ENCODE peak calls at places on chromosomes 1 and 21, in seven cellular contexts. U is hepatocyte; S is dorsolateral prefrontal cortex; M is cardiac fibroblast; E is substantia nigra; A is activated naive CD4-positive, alpha-beta T cell; G is GM03348. Z is an unnamed sample.
A peak's percentile ranks its signal among the peaks of the same experiment; 100 is the strongest.

GRCh38 chr1:60989745-60990718 is 92.3 kb upstream of the NFIA start:
- DNase-seq in U (peak; percentile 47), S (no peak), M (peak; percentile 91), E (no peak), A (no peak), G (peak; percentile 84), Z (no peak)

GRCh38 chr1:227886503-227886961 is 61.2 kb downstream of the WNT9A start:
- DNase-seq in U (peak; percentile 68), S (peak; percentile 17), M (no peak), E (no peak), A (no peak), G (peak; percentile 10), Z (no peak)

GRCh38 chr1:22031214-22031962 is 21.1 kb upstream of the CDC42 start:
- DNase-seq in U (peak; percentile 64), S (no peak), M (peak; percentile 50), E (no peak), A (peak; percentile 41), G (no peak), Z (no peak)

GRCh38 chr1:31335007-31335406 is 37.9 kb downstream of the FABP3 start:
- DNase-seq in U (peak; percentile 44), S (no peak), M (peak; percentile 68), E (no peak), A (no peak), G (peak; percentile 57), Z (peak; percentile 45)

GRCh38 chr1:25550683-25551310 is 7.4 kb downstream of the LDLRAP1 start:
- DNase-seq in U (no peak), S (no peak), M (peak; percentile 83), E (no peak), A (no peak), G (no peak), Z (no peak)

GRCh38 chr21:41706263-41706639 is 60.6 kb downstream of the RIPK4 start:
- DNase-seq in U (no peak), S (no peak), M (no peak), E (no peak), A (no peak), G (no peak), Z (no peak)

GRCh38 chr1:18644013-18644399 is 13.4 kb downstream of the PAX7 start:
- DNase-seq in U (no peak), S (no peak), M (no peak), E (no peak), A (no peak), G (no peak), Z (no peak)

GRCh38 chr1:52636701-52637695 is 4.0 kb downstream of the SHISAL2A start:
- DNase-seq in U (no peak), S (no peak), M (no peak), E (no peak), A (peak; percentile 44), G (no peak), Z (peak; percentile 79)

GRCh38 chr1:15849775-15850449 is 2.4 kb downstream of the SPEN start:
- DNase-seq in U (peak; percentile 79), S (no peak), M (peak; percentile 49), E (no peak), A (no peak), G (peak; percentile 36), Z (no peak)

GRCh38 chr21:32336711-32337110 is 38.1 kb downstream of the MRAP start:
- DNase-seq in U (no peak), S (no peak), M (peak; percentile 10), E (no peak), A (no peak), G (peak; percentile 32), Z (no peak)

GRCh38 chr21:34274001-34274400 is 89.8 kb upstream of the KCNE2 start:
- DNase-seq in U (no peak), S (no peak), M (peak; percentile 63), E (no peak), A (no peak), G (peak; percentile 36), Z (no peak)

GRCh38 chr1:72284398-72285073 is 2.2 kb upstream of the NEGR1 start:
- DNase-seq in U (peak; percentile 56), S (peak; percentile 32), M (peak; percentile 77), E (no peak), A (no peak), G (peak; percentile 55), Z (no peak)

GRCh38 chr1:176058686-176059085 is 148.4 kb downstream of the COP1 start:
- DNase-seq in U (peak; percentile 57), S (no peak), M (no peak), E (no peak), A (no peak), G (no peak), Z (no peak)

GRCh38 chr1:234315588-234315987 is 57.7 kb upstream of the COA6 start:
- DNase-seq in U (no peak), S (no peak), M (no peak), E (no peak), A (no peak), G (no peak), Z (no peak)

GRCh38 chr1:198598796-198599321 is 40.0 kb upstream of the PTPRC start:
- DNase-seq in U (no peak), S (no peak), M (no peak), E (no peak), A (no peak), G (no peak), Z (peak; percentile 69)

GRCh38 chr1:7650801-7651200 is 120.3 kb upstream of the VAMP3 start:
- DNase-seq in U (peak; percentile 73), S (no peak), M (no peak), E (no peak), A (no peak), G (no peak), Z (no peak)

GRCh38 chr1:46180082-46180616 is 3.9 kb upstream of the P3R3URF start:
- DNase-seq in U (peak; percentile 71), S (peak; percentile 39), M (no peak), E (no peak), A (no peak), G (no peak), Z (no peak)

GRCh38 chr1:160534823-160535605 is 12.0 kb upstream of the SLAMF6 start:
- DNase-seq in U (no peak), S (no peak), M (no peak), E (no peak), A (no peak), G (no peak), Z (no peak)

GRCh38 chr1:54376085-54377039 is 29.8 kb downstream of the SSBP3 start:
- DNase-seq in U (peak; percentile 56), S (no peak), M (no peak), E (no peak), A (no peak), G (no peak), Z (peak; percentile 86)

GRCh38 chr1:21775985-21776562 is 6.9 kb downstream of the USP48 start:
- DNase-seq in U (no peak), S (no peak), M (no peak), E (no peak), A (no peak), G (no peak), Z (no peak)

GRCh38 chr1:30264672-30265025 is 458.7 kb downstream of the MATN1 start:
- DNase-seq in U (no peak), S (no peak), M (no peak), E (no peak), A (no peak), G (no peak), Z (no peak)

GRCh38 chr21:17780539-17780938 is 38.6 kb downstream of the C21orf91 start:
- DNase-seq in U (no peak), S (no peak), M (no peak), E (no peak), A (no peak), G (no peak), Z (no peak)

GRCh38 chr1:229102741-229103480 is 168.0 kb upstream of the RAB4A start:
- DNase-seq in U (no peak), S (no peak), M (peak; percentile 21), E (no peak), A (no peak), G (no peak), Z (no peak)

GRCh38 chr1:94773931-94774422 is 46.2 kb upstream of the SLC44A3 start:
- DNase-seq in U (peak; percentile 39), S (no peak), M (peak; percentile 36), E (no peak), A (no peak), G (peak; percentile 63), Z (no peak)

GRCh38 chr1:161421456-161421855 is 53.8 kb upstream of the CFAP126 start:
- DNase-seq in U (no peak), S (no peak), M (no peak), E (no peak), A (no peak), G (no peak), Z (no peak)

GRCh38 chr21:31509108-31510017 is 150.1 kb upstream of the SOD1 start:
- DNase-seq in U (peak; percentile 57), S (no peak), M (peak; percentile 11), E (no peak), A (peak; percentile 34), G (no peak), Z (peak; percentile 65)

GRCh38 chr1:9234223-9235122 is at the start of gene H6PD:
- DNase-seq in U (peak; percentile 95), S (peak; percentile 59), M (peak; percentile 91), E (no peak), A (peak; percentile 52), G (peak; percentile 99), Z (peak; percentile 96)

GRCh38 chr21:25400427-25400826 is 206.9 kb downstream of the MRPL39 start:
- DNase-seq in U (no peak), S (no peak), M (no peak), E (no peak), A (no peak), G (no peak), Z (no peak)

GRCh38 chr21:43361493-43362296 is 65.2 kb downstream of the SIK1 start:
- DNase-seq in U (peak; percentile 52), S (no peak), M (no peak), E (no peak), A (peak; percentile 32), G (no peak), Z (peak; percentile 45)

GRCh38 chr1:17377325-17377953 is 5.4 kb downstream of the PADI6 start:
- DNase-seq in U (peak; percentile 35), S (no peak), M (no peak), E (no peak), A (no peak), G (no peak), Z (no peak)

Z was measured in germinal center.